ENCODE peak calls at places on chromosomes 11 and 22, in nine cellular contexts. B, U, T, P, X, W, N, M and G are unnamed samples.

GRCh38 chr11:45453721-45454120 is 167.6 kb upstream of the SYT13 start:
- DNase-seq in T (no peak), U (no peak), M (no peak), W (no peak), N (no peak), P (no peak), X (no peak), B (no peak), G (no peak)

GRCh38 chr11:44564653-44565007 is 833 bp upstream of the CD82 start:
- DNase-seq in T (peak; percentile 84), U (no peak), W (peak; percentile 74), B (no peak), N (no peak), P (peak; percentile 87), M (peak; percentile 83), X (peak; percentile 88), G (peak; percentile 74)

GRCh38 chr11:46700251-46701077 is at the start of the genes ARHGAP1 and ZNF408:
- DNase-seq in B (peak; percentile 99), X (peak; percentile 100), M (peak; percentile 99), N (peak; percentile 99), T (peak; percentile 99), U (peak; percentile 99), P (peak; percentile 99), W (peak; percentile 100), G (peak; percentile 99)

GRCh38 chr11:19349340-19350025 is 108.7 kb upstream of the E2F8 start:
- DNase-seq in W (no peak), T (no peak), X (no peak), P (no peak), B (no peak), U (no peak), M (no peak), N (no peak), G (no peak)

GRCh38 chr11:4393209-4394196 is at the start of gene TRIM21:
- DNase-seq in U (peak; percentile 90), N (peak; percentile 74), M (peak; percentile 65), T (peak; percentile 83), B (peak; percentile 86), P (peak; percentile 90), W (peak; percentile 93), X (peak; percentile 87), G (peak; percentile 93)

GRCh38 chr11:9568854-9569587 is 4.4 kb upstream of the WEE1 start:
- DNase-seq in B (peak; percentile 59), T (peak; percentile 95), P (peak; percentile 99), N (peak; percentile 50), M (no peak), W (peak; percentile 54), X (peak; percentile 61), U (no peak), G (peak; percentile 84)

GRCh38 chr11:36532908-36533601 is 23.0 kb upstream of the TRAF6 start:
- DNase-seq in X (no peak), T (no peak), P (no peak), U (no peak), W (peak; percentile 45), B (no peak), M (no peak), N (peak; percentile 8), G (no peak)

GRCh38 chr22:48884786-48885185 is 942.9 kb downstream of the BRD1 start:
- DNase-seq in T (no peak), P (no peak), N (no peak), W (no peak), U (no peak), B (peak; percentile 5), X (peak; percentile 35), M (no peak), G (peak; percentile 41)

GRCh38 chr11:9138612-9139579 is 47.5 kb upstream of the SCUBE2 start:
- DNase-seq in W (no peak), X (no peak), U (no peak), P (peak; percentile 79), N (no peak), B (no peak), T (peak; percentile 83), M (peak; percentile 19), G (no peak)

GRCh38 chr11:27161071-27161470 is 120.5 kb downstream of the BBOX1 start:
- DNase-seq in X (no peak), N (no peak), T (peak; percentile 11), M (no peak), W (no peak), U (no peak), P (peak; percentile 20), B (no peak), G (no peak)

GRCh38 chr11:133953999-133954398 is 2.8 kb downstream of the IGSF9B start:
- DNase-seq in B (no peak), W (no peak), N (no peak), M (no peak), X (no peak), T (no peak), U (no peak), P (no peak), G (no peak)

GRCh38 chr11:133955945-133956421 is 785 bp downstream of the IGSF9B start:
- DNase-seq in P (no peak), T (no peak), U (no peak), X (no peak), M (no peak), W (no peak), B (no peak), N (peak; percentile 30), G (peak; percentile 62)

GRCh38 chr11:133956650-133957633 is at the start of gene IGSF9B:
- DNase-seq in M (no peak), P (peak; percentile 17), N (peak; percentile 93), B (peak; percentile 90), T (peak; percentile 52), U (peak; percentile 95), X (peak; percentile 87), W (peak; percentile 94), G (peak; percentile 98)

GRCh38 chr11:133953571-133953970 is 3.2 kb downstream of the IGSF9B start:
- DNase-seq in T (no peak), X (no peak), P (no peak), N (no peak), M (no peak), B (no peak), W (peak; percentile 88), U (no peak), G (no peak)

DNA sequence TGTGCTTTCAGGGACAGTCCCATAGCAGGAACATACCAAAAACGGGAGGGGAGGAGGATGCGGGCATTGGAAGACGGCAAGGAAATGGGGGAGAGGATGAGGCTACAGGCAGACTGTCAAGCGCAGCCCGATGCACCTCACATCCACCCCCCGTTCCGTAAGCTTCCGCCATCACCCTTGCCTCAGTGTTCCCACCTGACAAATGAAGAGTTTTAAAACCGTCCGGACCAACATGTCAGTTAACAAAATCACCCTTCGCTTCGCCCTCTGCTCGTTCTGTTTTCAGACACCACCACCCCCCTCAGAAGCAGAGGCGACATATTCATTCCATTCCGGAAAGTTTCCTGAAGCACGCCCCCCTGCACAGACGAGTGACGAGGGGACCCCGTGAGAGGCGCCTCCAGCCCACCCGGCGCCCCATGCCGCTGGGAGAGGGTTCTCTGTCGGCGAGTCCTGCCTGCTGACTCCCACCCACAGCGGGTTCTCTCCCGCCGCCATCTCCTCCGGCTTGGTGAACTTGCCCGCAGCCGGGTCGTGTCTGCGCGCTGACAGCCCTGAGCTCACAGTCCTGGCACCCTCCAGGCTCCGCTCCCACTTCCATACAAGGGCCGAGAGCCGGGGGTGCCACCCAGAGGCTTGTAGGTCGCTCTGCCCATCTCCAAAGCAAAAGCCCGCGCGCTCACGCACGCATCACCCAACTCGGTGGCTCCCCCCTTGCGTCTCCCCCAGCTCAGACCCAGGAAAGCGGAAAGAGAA is 1.5 kb downstream of the IGSF9B start:
- DNase-seq in W (peak; percentile 83), M (peak; percentile 70), B (peak; percentile 74), N (peak; percentile 57), X (no peak), T (no peak), P (no peak), U (peak; percentile 55), G (peak; percentile 66)
- H3K27ac ChIP-seq in W (peak overlapping the region; percentile 28), M (peak overlapping the region; percentile 94), B (peak overlapping the region; percentile 79), N (no peak overlapping the region), X (no peak overlapping the region), T (no peak overlapping the region), P (no peak overlapping the region), U (no peak overlapping the region), G (no peak overlapping the region)

GRCh38 chr11:69985654-69986420 is 92.3 kb upstream of the ANO1 start:
- DNase-seq in T (no peak), X (no peak), W (no peak), U (no peak), M (no peak), N (peak; percentile 23), P (no peak), B (no peak), G (peak; percentile 71)
- H3K4me3 ChIP-seq in T (no peak overlapping the region), X (peak overlapping the region; percentile 52), W (peak overlapping the region; percentile 24), U (no peak overlapping the region), M (peak overlapping the region; percentile 75), N (peak overlapping the region; percentile 27), P (no peak overlapping the region), B (peak overlapping the region; percentile 36), G (peak overlapping the region; percentile 71)

GRCh38 chr11:66116576-66117361 is 46.7 kb downstream of the PACS1 start:
- DNase-seq in W (no peak), U (no peak), M (no peak), P (no peak), B (no peak), N (no peak), T (no peak), X (no peak), G (peak; percentile 53)

GRCh38 chr11:66121453-66121852 is 51.4 kb downstream of the PACS1 start:
- DNase-seq in M (no peak), X (no peak), U (no peak), B (no peak), P (no peak), N (no peak), T (no peak), W (no peak), G (no peak)

GRCh38 chr11:66119348-66120133 is 49.5 kb downstream of the PACS1 start:
- DNase-seq in M (no peak), X (no peak), U (no peak), P (peak; percentile 93), T (peak; percentile 71), W (peak; percentile 60), N (no peak), B (no peak), G (peak; percentile 73)

GRCh38 chr11:66115638-66116410 is 45.8 kb downstream of the PACS1 start:
- DNase-seq in P (peak; percentile 29), T (no peak), M (no peak), W (no peak), X (no peak), N (no peak), B (no peak), U (no peak), G (no peak)

GRCh38 chr11:66118847-66119246 is 48.8 kb downstream of the PACS1 start:
- DNase-seq in B (no peak), U (no peak), N (peak; percentile 56), P (no peak), X (no peak), T (no peak), M (no peak), W (no peak), G (no peak)
- H3K4me1 ChIP-seq in B (peaks cover 7% of the 10 kb centered on the region), U (peaks cover 83% of the 10 kb centered on the region), N (peaks cover 37% of the 10 kb centered on the region), P (peaks cover 18% of the 10 kb centered on the region), X (peaks cover 54% of the 10 kb centered on the region), T (peaks cover 12% of the 10 kb centered on the region), M (peaks cover 22% of the 10 kb centered on the region), W (peaks cover 18% of the 10 kb centered on the region), G (peaks cover 21% of the 10 kb centered on the region)

DNA sequence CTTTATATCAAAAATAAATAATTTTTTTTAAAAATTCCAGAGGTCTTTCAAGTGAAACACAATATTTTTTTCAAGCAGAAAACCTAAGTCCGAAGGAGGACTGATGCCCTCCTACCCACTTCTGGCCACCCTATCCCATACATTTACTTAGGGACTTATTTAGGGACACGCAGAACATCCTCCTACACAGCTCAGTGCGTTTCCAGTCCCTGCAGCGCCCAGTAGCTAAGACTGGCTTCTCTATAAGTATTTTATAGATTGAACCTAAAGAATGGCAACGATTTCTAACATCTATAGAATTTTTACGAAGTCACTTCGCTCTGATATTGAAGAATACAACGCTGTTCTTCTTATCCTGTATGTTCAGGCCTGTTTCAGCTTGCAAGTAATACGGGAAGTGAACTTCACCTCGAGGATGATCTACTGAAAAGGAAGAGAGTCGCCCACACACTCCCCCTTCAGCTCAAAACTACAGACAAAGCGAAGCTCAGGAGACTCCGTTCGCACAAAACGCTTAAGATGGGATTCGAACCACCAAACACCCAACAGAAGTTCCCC is 341 bp downstream of the CHEK2 start:
- DNase-seq in M (no peak), P (no peak), N (peak; percentile 1), X (no peak), W (no peak), U (no peak), T (no peak), B (no peak), G (no peak)
- H3K27ac ChIP-seq in M (no peak overlapping the region), P (peak overlapping the region; percentile 42), N (no peak overlapping the region), X (no peak overlapping the region), W (no peak overlapping the region), U (no peak overlapping the region), T (peak overlapping the region; percentile 59), B (peak overlapping the region; percentile 95), G (no peak overlapping the region)